ENCODE peak calls at places on chromosomes 2 and 18, in eight cellular contexts. One of them, this sample, is unnamed.

GRCh38 chr2:165776013-165776412 is 18.0 kb downstream of the GALNT3 start:
- DNase-seq in ovary: no peak
- DNase-seq in IMR-90: no peak
- DNase-seq in left lung: no peak
- DNase-seq in left colon: no peak
- DNase-seq in NCI-H748 treated with DMSO at 0.1 percent for 48 hours: no peak
- DNase-seq in choroid plexus epithelial cell: no peak
- DNase-seq in thoracic aorta: no peak
- DNase-seq in this sample: no peak

GRCh38 chr18:14936313-14936712 is 188.3 kb downstream of the ANKRD30B start:
- DNase-seq in ovary: no peak
- DNase-seq in IMR-90: no peak
- DNase-seq in left lung: no peak
- DNase-seq in left colon: peak
- DNase-seq in NCI-H748 treated with DMSO at 0.1 percent for 48 hours: no peak
- DNase-seq in choroid plexus epithelial cell: no peak
- DNase-seq in thoracic aorta: no peak
- DNase-seq in this sample: no peak

GRCh38 chr2:9108210-9108967 is 98.2 kb upstream of the ASAP2 start:
- DNase-seq in ovary: no peak
- DNase-seq in IMR-90: peak
- DNase-seq in left lung: no peak
- DNase-seq in left colon: peak
- DNase-seq in NCI-H748 treated with DMSO at 0.1 percent for 48 hours: peak
- DNase-seq in choroid plexus epithelial cell: no peak
- DNase-seq in thoracic aorta: no peak
- DNase-seq in this sample: no peak

GRCh38 chr2:241242306-241242705 is 53.8 kb downstream of the ANO7 start:
- DNase-seq in ovary: no peak
- DNase-seq in IMR-90: no peak
- DNase-seq in left lung: no peak
- DNase-seq in left colon: no peak
- DNase-seq in NCI-H748 treated with DMSO at 0.1 percent for 48 hours: no peak
- DNase-seq in choroid plexus epithelial cell: peak
- DNase-seq in thoracic aorta: no peak
- DNase-seq in this sample: no peak

GRCh38 chr2:238974061-238974460 is 126.2 kb downstream of the TWIST2 start:
- DNase-seq in ovary: no peak
- DNase-seq in IMR-90: peak
- DNase-seq in left lung: no peak
- DNase-seq in left colon: no peak
- DNase-seq in NCI-H748 treated with DMSO at 0.1 percent for 48 hours: no peak
- DNase-seq in choroid plexus epithelial cell: peak
- DNase-seq in thoracic aorta: no peak
- DNase-seq in this sample: no peak

GRCh38 chr2:218006741-218007140 is 3.9 kb upstream of the TNS1 start:
- DNase-seq in ovary: no peak
- DNase-seq in IMR-90: peak
- DNase-seq in left lung: no peak
- DNase-seq in left colon: no peak
- DNase-seq in NCI-H748 treated with DMSO at 0.1 percent for 48 hours: no peak
- DNase-seq in choroid plexus epithelial cell: peak
- DNase-seq in thoracic aorta: no peak
- DNase-seq in this sample: no peak

GRCh38 chr2:64142817-64143153 is 1.4 kb downstream of the PELI1 start:
- DNase-seq in ovary: no peak
- DNase-seq in IMR-90: peak
- DNase-seq in left lung: no peak
- DNase-seq in left colon: no peak
- DNase-seq in NCI-H748 treated with DMSO at 0.1 percent for 48 hours: no peak
- DNase-seq in choroid plexus epithelial cell: peak
- DNase-seq in thoracic aorta: no peak
- DNase-seq in this sample: no peak

GRCh38 chr2:210477496-210477895 is 937 bp upstream of the LANCL1 start:
- DNase-seq in ovary: peak
- DNase-seq in IMR-90: peak
- DNase-seq in left lung: no peak
- DNase-seq in left colon: no peak
- DNase-seq in NCI-H748 treated with DMSO at 0.1 percent for 48 hours: no peak
- DNase-seq in choroid plexus epithelial cell: peak
- DNase-seq in thoracic aorta: no peak
- DNase-seq in this sample: peak

GRCh38 chr18:48756511-48757226 is 194.1 kb downstream of the SMAD7 start:
- DNase-seq in ovary: no peak
- DNase-seq in IMR-90: no peak
- DNase-seq in left lung: no peak
- DNase-seq in left colon: no peak
- DNase-seq in NCI-H748 treated with DMSO at 0.1 percent for 48 hours: no peak
- DNase-seq in choroid plexus epithelial cell: no peak
- DNase-seq in thoracic aorta: no peak
- DNase-seq in this sample: no peak

GRCh38 chr18:8826971-8827370 is 121.6 kb downstream of the MTCL1 start:
- DNase-seq in ovary: no peak
- DNase-seq in IMR-90: no peak
- DNase-seq in left lung: no peak
- DNase-seq in left colon: no peak
- DNase-seq in NCI-H748 treated with DMSO at 0.1 percent for 48 hours: no peak
- DNase-seq in choroid plexus epithelial cell: no peak
- DNase-seq in thoracic aorta: no peak
- DNase-seq in this sample: no peak

GRCh38 chr2:138087761-138088602 is 123.7 kb downstream of the HNMT start:
- DNase-seq in ovary: no peak
- DNase-seq in IMR-90: no peak
- DNase-seq in left lung: no peak
- DNase-seq in left colon: peak
- DNase-seq in NCI-H748 treated with DMSO at 0.1 percent for 48 hours: peak
- DNase-seq in choroid plexus epithelial cell: no peak
- DNase-seq in thoracic aorta: no peak
- DNase-seq in this sample: peak

GRCh38 chr2:86223098-86223681 is 23.9 kb downstream of the MRPL35 start:
- DNase-seq in ovary: peak
- DNase-seq in IMR-90: peak
- DNase-seq in left lung: no peak
- DNase-seq in left colon: no peak
- DNase-seq in NCI-H748 treated with DMSO at 0.1 percent for 48 hours: no peak
- DNase-seq in choroid plexus epithelial cell: peak
- DNase-seq in thoracic aorta: peak
- DNase-seq in this sample: peak

GRCh38 chr2:47485751-47486300 is 82.9 kb downstream of the MSH2 start:
- DNase-seq in ovary: no peak
- DNase-seq in IMR-90: peak
- DNase-seq in left lung: no peak
- DNase-seq in left colon: no peak
- DNase-seq in NCI-H748 treated with DMSO at 0.1 percent for 48 hours: no peak
- DNase-seq in choroid plexus epithelial cell: peak
- DNase-seq in thoracic aorta: no peak
- DNase-seq in this sample: no peak

GRCh38 chr2:36352711-36353110 is 2.9 kb upstream of the CRIM1 start:
- DNase-seq in ovary: peak
- DNase-seq in IMR-90: peak
- DNase-seq in left lung: no peak
- DNase-seq in left colon: no peak
- DNase-seq in NCI-H748 treated with DMSO at 0.1 percent for 48 hours: no peak
- DNase-seq in choroid plexus epithelial cell: peak
- DNase-seq in thoracic aorta: no peak
- DNase-seq in this sample: no peak

GRCh38 chr18:79576686-79577351 is 102.8 kb upstream of the CTDP1 start:
- DNase-seq in ovary: peak
- DNase-seq in IMR-90: peak
- DNase-seq in left lung: peak
- DNase-seq in left colon: peak
- DNase-seq in NCI-H748 treated with DMSO at 0.1 percent for 48 hours: no peak
- DNase-seq in choroid plexus epithelial cell: peak
- DNase-seq in thoracic aorta: no peak
- DNase-seq in this sample: no peak

GRCh38 chr2:200795044-200795443 is 16.7 kb upstream of the BZW1 start:
- DNase-seq in ovary: peak
- DNase-seq in IMR-90: no peak
- DNase-seq in left lung: no peak
- DNase-seq in left colon: no peak
- DNase-seq in NCI-H748 treated with DMSO at 0.1 percent for 48 hours: no peak
- DNase-seq in choroid plexus epithelial cell: peak
- DNase-seq in thoracic aorta: no peak
- DNase-seq in this sample: no peak

GRCh38 chr18:63131106-63131943 is 188.2 kb downstream of the BCL2 start:
- DNase-seq in ovary: peak
- DNase-seq in IMR-90: peak
- DNase-seq in left lung: no peak
- DNase-seq in left colon: peak
- DNase-seq in NCI-H748 treated with DMSO at 0.1 percent for 48 hours: no peak
- DNase-seq in choroid plexus epithelial cell: peak
- DNase-seq in thoracic aorta: peak
- DNase-seq in this sample: peak

GRCh38 chr2:55144922-55145820 is 86.9 kb downstream of the CLHC1 start:
- DNase-seq in ovary: no peak
- DNase-seq in IMR-90: no peak
- DNase-seq in left lung: no peak
- DNase-seq in left colon: no peak
- DNase-seq in NCI-H748 treated with DMSO at 0.1 percent for 48 hours: no peak
- DNase-seq in choroid plexus epithelial cell: no peak
- DNase-seq in thoracic aorta: no peak
- DNase-seq in this sample: no peak

This sample was measured in NCI-H82.